ENCODE peak calls at places on chromosomes 4 and X, in five cellular contexts. C is DND-41, Z is fibroblast of the aortic adventitia, G is SK-N-SH, X is A549. I is an unnamed sample.

GRCh38 chr4:16505726-16506125 is 279.5 kb upstream of the TAPT1 start:
- DNase-seq in C (no peak), Z (peak; percentile 42), G (peak; percentile 9), X (no peak), I (no peak)

GRCh38 chrX:150324035-150324728 is 38.9 kb upstream of the MAMLD1 start:
- DNase-seq in C (no peak), Z (peak; percentile 83), G (no peak), X (peak; percentile 30), I (no peak)

GRCh38 chr4:140851032-140851636 is 94.9 kb upstream of the TBC1D9 start:
- DNase-seq in C (peak; percentile 34), Z (peak; percentile 80), G (peak; percentile 54), X (peak; percentile 49), I (peak; percentile 34)

GRCh38 chr4:71765349-71765748 is 18.5 kb downstream of the GC start:
- DNase-seq in C (no peak), Z (peak; percentile 26), G (no peak), X (no peak), I (no peak)

GRCh38 chr4:146022541-146022940 is 83.9 kb upstream of the ZNF827 start:
- DNase-seq in C (no peak), Z (no peak), G (no peak), X (no peak), I (no peak)

GRCh38 chrX:318739-319578 is at the start of gene GTPBP6:
- DNase-seq in C (peak; percentile 99), Z (peak; percentile 99), G (peak; percentile 93), X (peak; percentile 98), I (peak; percentile 99)

GRCh38 chrX:68901512-68901911 is 72.7 kb downstream of the EFNB1 start:
- DNase-seq in C (no peak), Z (no peak), G (no peak), X (no peak), I (no peak)

GRCh38 chrX:107118322-107119147 is at the start of gene RBM41:
- DNase-seq in C (peak; percentile 81), Z (peak; percentile 75), G (peak; percentile 77), X (peak; percentile 36), I (peak; percentile 86)

GRCh38 chr4:73872331-73873108 is 3.3 kb downstream of the CXCL1 start:
- DNase-seq in C (no peak), Z (peak; percentile 45), G (no peak), X (no peak), I (no peak)

GRCh38 chr4:25144870-25145481 is 15.3 kb downstream of the SEPSECS start:
- DNase-seq in C (no peak), Z (peak; percentile 55), G (peak; percentile 43), X (peak; percentile 28), I (no peak)

GRCh38 chr4:182806259-182807252 is 110.6 kb downstream of the DCTD start:
- DNase-seq in C (peak; percentile 47), Z (peak; percentile 60), G (peak; percentile 93), X (peak; percentile 33), I (peak; percentile 73)

GRCh38 chr4:122456228-122457106 is at the start of gene IL2:
- DNase-seq in C (no peak), Z (no peak), G (no peak), X (no peak), I (peak; percentile 21)

GRCh38 chrX:150907474-150907873 is 9.0 kb upstream of the CD99L2 start:
- DNase-seq in C (no peak), Z (no peak), G (no peak), X (no peak), I (no peak)

GRCh38 chrX:103480526-103480925 is 38.8 kb downstream of the RAB40A start:
- DNase-seq in C (no peak), Z (no peak), G (no peak), X (no peak), I (no peak)

GRCh38 chrX:13428055-13428786 is 108.4 kb upstream of the ATXN3L start:
- DNase-seq in C (peak; percentile 47), Z (peak; percentile 82), G (no peak), X (peak; percentile 24), I (peak; percentile 67)

GRCh38 chrX:49171752-49172279 is at the start of gene PLP2:
- DNase-seq in C (peak; percentile 75), Z (peak; percentile 32), G (peak; percentile 76), X (no peak), I (peak; percentile 85)

GRCh38 chrX:10109695-10110094 is 47.1 kb upstream of the CLCN4 start:
- DNase-seq in C (no peak), Z (no peak), G (no peak), X (no peak), I (no peak)

GRCh38 chrX:52576946-52577345 is 60.1 kb upstream of the XAGE1B start:
- DNase-seq in C (no peak), Z (no peak), G (no peak), X (no peak), I (no peak)

GRCh38 chr4:151426513-151426912 is 17.5 kb downstream of the FHIP1A start:
- DNase-seq in C (no peak), Z (no peak), G (no peak), X (no peak), I (no peak)

GRCh38 chr4:3783691-3784306 is 17.6 kb downstream of the ADRA2C start:
- DNase-seq in C (no peak), Z (no peak), G (no peak), X (peak; percentile 32), I (peak; percentile 50)

GRCh38 chr4:169975131-169975836 is 50.9 kb downstream of the MFAP3L start:
- DNase-seq in C (no peak), Z (no peak), G (no peak), X (no peak), I (no peak)

GRCh38 chr4:26377352-26378311 is 56.8 kb downstream of the RBPJ start:
- DNase-seq in C (no peak), Z (no peak), G (no peak), X (no peak), I (no peak)

GRCh38 chr4:61886180-61886579 is 686.1 kb downstream of the ADGRL3 start:
- DNase-seq in C (no peak), Z (no peak), G (no peak), X (no peak), I (no peak)

GRCh38 chrX:39816871-39817731 is 280.7 kb downstream of the BCOR start:
- DNase-seq in C (peak; percentile 25), Z (peak; percentile 37), G (no peak), X (no peak), I (no peak)

GRCh38 chrX:7205037-7205577 is 57.2 kb upstream of the PUDP start:
- DNase-seq in C (no peak), Z (no peak), G (no peak), X (no peak), I (no peak)

GRCh38 chr4:22508376-22508775 is 7.5 kb downstream of the ADGRA3 start:
- DNase-seq in C (no peak), Z (peak; percentile 22), G (no peak), X (no peak), I (no peak)

GRCh38 chr4:113623274-113623894 is 138.2 kb downstream of the CAMK2D start:
- DNase-seq in C (no peak), Z (no peak), G (no peak), X (no peak), I (no peak)

GRCh38 chrX:68877606-68878005 is 48.8 kb downstream of the EFNB1 start:
- DNase-seq in C (no peak), Z (no peak), G (no peak), X (no peak), I (no peak)

GRCh38 chrX:17553451-17553850 is 178.5 kb downstream of the NHS start:
- DNase-seq in C (no peak), Z (peak; percentile 86), G (no peak), X (no peak), I (no peak)

GRCh38 chr4:22192302-22192645 is 243.7 kb upstream of the KCNIP4 start:
- DNase-seq in C (no peak), Z (no peak), G (no peak), X (no peak), I (no peak)

DNA sequence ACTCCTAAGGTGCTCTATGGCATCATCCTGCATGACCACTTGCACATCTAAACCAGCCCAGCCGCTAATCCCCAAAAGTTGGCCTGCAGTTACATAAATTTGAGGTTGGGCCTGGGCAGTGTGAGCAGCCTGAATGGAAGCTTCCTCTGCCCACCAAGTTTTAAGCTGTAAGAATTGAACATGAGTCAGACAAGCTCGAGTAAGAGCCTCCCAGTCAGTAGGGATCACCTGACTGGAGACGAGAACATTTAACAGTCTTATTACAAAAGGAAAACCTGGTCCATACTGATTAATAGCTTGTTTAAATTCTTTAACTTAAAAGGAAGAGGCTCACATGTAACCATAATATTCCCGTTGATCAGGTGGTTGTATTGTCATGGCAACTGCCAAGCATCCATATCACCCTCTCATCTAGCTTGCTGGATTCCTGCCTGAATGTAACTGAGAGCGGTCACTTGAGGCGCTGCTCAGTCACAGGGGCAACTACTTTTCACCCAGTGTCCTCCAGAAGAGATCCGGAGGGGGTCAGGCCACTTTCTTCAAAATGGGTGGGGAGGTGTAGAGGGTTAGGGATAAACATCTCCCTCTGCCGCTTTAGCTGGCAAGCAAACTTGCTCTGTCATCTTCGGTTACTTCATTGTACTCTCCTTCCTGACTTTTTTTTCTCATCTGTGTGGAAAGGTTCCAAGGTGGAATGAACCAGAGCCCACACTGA is 56.6 kb upstream of the WDR1 start:
- DNase-seq in C (no peak), Z (peak; percentile 93), G (no peak), X (no peak), I (no peak)
- TF ChIP-seq CTCF in C (no peak), Z (peak; percentile 25), G (peak; percentile 43), X (no peak), I (no peak)

GRCh38 chrX:11759461-11760311 is 1.6 kb downstream of the MSL3 start:
- DNase-seq in C (peak; percentile 82), Z (peak; percentile 93), G (peak; percentile 76), X (peak; percentile 84), I (peak; percentile 83)

GRCh38 chrX:11759172-11759460 is 1.1 kb downstream of the MSL3 start:
- DNase-seq in C (peak; percentile 5), Z (no peak), G (no peak), X (no peak), I (no peak)

GRCh38 chrX:11757397-11757728 is 674 bp upstream of the MSL3 start:
- DNase-seq in C (peak; percentile 4), Z (no peak), G (no peak), X (no peak), I (no peak)

GRCh38 chrX:11757729-11758399 is at the start of gene MSL3:
- DNase-seq in C (no peak), Z (peak; percentile 56), G (peak; percentile 87), X (peak; percentile 31), I (peak; percentile 22)

GRCh38 chrX:11758400-11759171 is 549 bp downstream of the MSL3 start:
- DNase-seq in C (peak; percentile 86), Z (peak; percentile 70), G (peak; percentile 86), X (peak; percentile 70), I (peak; percentile 91)
- TF ChIP-seq CTCF in C (peak; percentile 58), Z (peak; percentile 53), G (peak; percentile 56), X (peak; percentile 78), I (peak; percentile 57)

GRCh38 chr4:177339794-177340374 is 30.2 kb downstream of the NEIL3 start:
- DNase-seq in C (no peak), Z (peak; percentile 70), G (peak; percentile 45), X (peak; percentile 7), I (no peak)
- TF ChIP-seq CTCF in C (peak; percentile 81), Z (peak; percentile 83), G (peak; percentile 79), X (peak; percentile 68), I (peak; percentile 73)

DNA sequence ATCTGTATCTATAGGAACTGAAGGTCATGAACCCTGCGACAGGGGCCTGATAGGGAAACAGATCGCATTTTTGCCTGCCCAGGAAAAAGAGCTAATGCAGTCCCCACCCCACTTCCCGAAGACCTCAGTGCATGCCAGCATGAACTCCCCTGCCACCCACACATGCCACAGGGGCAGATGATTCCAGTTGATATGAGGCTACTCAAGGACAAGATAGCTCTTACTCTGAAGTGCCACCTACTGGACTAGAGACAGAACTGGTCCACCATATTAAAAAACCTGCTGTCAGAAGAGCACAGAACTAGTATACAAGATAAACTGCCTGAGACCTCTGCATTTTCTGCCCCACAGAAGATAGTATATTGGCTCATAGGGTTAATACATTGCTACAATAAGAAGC is 68.0 kb downstream of the YIPF7 start:
- DNase-seq in C (no peak), Z (no peak), G (peak; percentile 1), X (no peak), I (no peak)
- TF ChIP-seq CTCF in C (peak; percentile 25), Z (peak; percentile 11), G (peak; percentile 40), X (no peak), I (no peak)

I was measured in activated CD8-positive, alpha-beta T cell treated with anti-CD3 and anti-CD28 coated beads for 36 hours.